ENCODE peak calls at places on chromosomes 1 and 21, in ten cellular contexts. One of them, this sample, is unnamed. For H3K9me3, the result is how much of the 10 kb centered on the place peaks cover.

GRCh38 chr1:235043234-235043633 is 85.4 kb downstream of the TOMM20 start:
- DNase-seq in HepG2: no peak
- DNase-seq in HCT116: no peak
- DNase-seq in breast epithelium: no peak
- DNase-seq in tibial artery: no peak
- DNase-seq in right lobe of liver: no peak
- DNase-seq in esophagus squamous epithelium: no peak
- DNase-seq in H1: no peak
- DNase-seq in heart right ventricle: no peak
- DNase-seq in Peyer's patch: no peak
- DNase-seq in this sample: no peak

GRCh38 chr1:50979964-50980363 is 9.9 kb downstream of the CDKN2C start:
- DNase-seq in right lobe of liver: no peak
- DNase-seq in esophagus squamous epithelium: no peak
- DNase-seq in HepG2: no peak
- DNase-seq in tibial artery: no peak
- DNase-seq in Peyer's patch: no peak
- DNase-seq in HCT116: no peak
- DNase-seq in breast epithelium: no peak
- DNase-seq in H1: no peak
- DNase-seq in heart right ventricle: no peak
- DNase-seq in this sample: no peak

GRCh38 chr1:228228601-228229074 is 20.8 kb downstream of the OBSCN start:
- DNase-seq in Peyer's patch: no peak
- DNase-seq in HCT116: no peak
- DNase-seq in heart right ventricle: no peak
- DNase-seq in tibial artery: no peak
- DNase-seq in esophagus squamous epithelium: no peak
- DNase-seq in right lobe of liver: no peak
- DNase-seq in breast epithelium: no peak
- DNase-seq in H1: no peak
- DNase-seq in HepG2: peak
- DNase-seq in this sample: no peak

GRCh38 chr21:38507374-38507942 is 9.2 kb upstream of the ERG start:
- DNase-seq in HepG2: no peak
- DNase-seq in HCT116: no peak
- DNase-seq in tibial artery: no peak
- DNase-seq in Peyer's patch: no peak
- DNase-seq in H1: no peak
- DNase-seq in breast epithelium: no peak
- DNase-seq in heart right ventricle: no peak
- DNase-seq in esophagus squamous epithelium: no peak
- DNase-seq in right lobe of liver: no peak
- DNase-seq in this sample: no peak

GRCh38 chr1:93735722-93736121 is 54.1 kb upstream of the BCAR3 start:
- DNase-seq in heart right ventricle: no peak
- DNase-seq in breast epithelium: no peak
- DNase-seq in esophagus squamous epithelium: no peak
- DNase-seq in H1: no peak
- DNase-seq in tibial artery: no peak
- DNase-seq in right lobe of liver: no peak
- DNase-seq in HCT116: no peak
- DNase-seq in Peyer's patch: no peak
- DNase-seq in HepG2: no peak
- DNase-seq in this sample: no peak

GRCh38 chr1:164704954-164705353 is 146.0 kb downstream of the PBX1 start:
- DNase-seq in Peyer's patch: no peak
- DNase-seq in HCT116: no peak
- DNase-seq in tibial artery: no peak
- DNase-seq in breast epithelium: no peak
- DNase-seq in HepG2: no peak
- DNase-seq in esophagus squamous epithelium: no peak
- DNase-seq in right lobe of liver: no peak
- DNase-seq in H1: no peak
- DNase-seq in heart right ventricle: no peak
- DNase-seq in this sample: no peak

GRCh38 chr1:161021168-161021958 is 411 bp upstream of the F11R start:
- DNase-seq in Peyer's patch: peak
- DNase-seq in tibial artery: peak
- DNase-seq in right lobe of liver: peak
- DNase-seq in esophagus squamous epithelium: peak
- DNase-seq in breast epithelium: peak
- DNase-seq in HCT116: peak
- DNase-seq in heart right ventricle: peak
- DNase-seq in HepG2: peak
- DNase-seq in H1: peak
- DNase-seq in this sample: peak

GRCh38 chr1:110548381-110548780 is 29.4 kb upstream of the KCNA10 start:
- DNase-seq in right lobe of liver: no peak
- DNase-seq in esophagus squamous epithelium: no peak
- DNase-seq in H1: no peak
- DNase-seq in HepG2: peak
- DNase-seq in tibial artery: no peak
- DNase-seq in breast epithelium: no peak
- DNase-seq in Peyer's patch: no peak
- DNase-seq in HCT116: peak
- DNase-seq in heart right ventricle: no peak
- DNase-seq in this sample: no peak

GRCh38 chr21:43273708-43274021 is 104.9 kb downstream of the CRYAA start:
- DNase-seq in HepG2: no peak
- DNase-seq in right lobe of liver: no peak
- DNase-seq in Peyer's patch: no peak
- DNase-seq in breast epithelium: no peak
- DNase-seq in HCT116: no peak
- DNase-seq in heart right ventricle: no peak
- DNase-seq in esophagus squamous epithelium: no peak
- DNase-seq in H1: no peak
- DNase-seq in tibial artery: no peak
- DNase-seq in this sample: no peak

GRCh38 chr1:6785721-6786505 is 659 bp downstream of the CAMTA1 start:
- DNase-seq in H1: peak
- DNase-seq in HCT116: no peak
- DNase-seq in HepG2: no peak
- DNase-seq in esophagus squamous epithelium: no peak
- DNase-seq in right lobe of liver: peak
- DNase-seq in heart right ventricle: peak
- DNase-seq in tibial artery: peak
- DNase-seq in Peyer's patch: peak
- DNase-seq in breast epithelium: peak
- DNase-seq in this sample: peak

GRCh38 chr1:33147997-33148314 is 33.9 kb downstream of the TRIM62 start:
- DNase-seq in tibial artery: no peak
- DNase-seq in right lobe of liver: no peak
- DNase-seq in HCT116: peak
- DNase-seq in esophagus squamous epithelium: no peak
- DNase-seq in Peyer's patch: no peak
- DNase-seq in HepG2: peak
- DNase-seq in H1: no peak
- DNase-seq in breast epithelium: no peak
- DNase-seq in heart right ventricle: no peak
- DNase-seq in this sample: no peak

GRCh38 chr1:175237389-175237788 is 44.8 kb upstream of the KIAA0040 start:
- DNase-seq in HepG2: no peak
- DNase-seq in right lobe of liver: no peak
- DNase-seq in Peyer's patch: no peak
- DNase-seq in heart right ventricle: no peak
- DNase-seq in HCT116: no peak
- DNase-seq in tibial artery: no peak
- DNase-seq in H1: no peak
- DNase-seq in esophagus squamous epithelium: no peak
- DNase-seq in breast epithelium: no peak
- DNase-seq in this sample: no peak

GRCh38 chr1:918843-919242 is 4.9 kb upstream of the SAMD11 start:
- DNase-seq in HCT116: no peak
- DNase-seq in esophagus squamous epithelium: no peak
- DNase-seq in H1: no peak
- DNase-seq in heart right ventricle: no peak
- DNase-seq in Peyer's patch: no peak
- DNase-seq in breast epithelium: no peak
- DNase-seq in HepG2: no peak
- DNase-seq in tibial artery: no peak
- DNase-seq in right lobe of liver: no peak
- DNase-seq in this sample: no peak

GRCh38 chr1:918353-918752 is 5.4 kb upstream of the SAMD11 start:
- DNase-seq in HCT116: no peak
- DNase-seq in esophagus squamous epithelium: no peak
- DNase-seq in tibial artery: no peak
- DNase-seq in breast epithelium: no peak
- DNase-seq in right lobe of liver: no peak
- DNase-seq in Peyer's patch: no peak
- DNase-seq in heart right ventricle: no peak
- DNase-seq in H1: no peak
- DNase-seq in HepG2: no peak
- DNase-seq in this sample: no peak

GRCh38 chr1:920506-920905 is 3.2 kb upstream of the SAMD11 start:
- DNase-seq in esophagus squamous epithelium: no peak
- DNase-seq in heart right ventricle: no peak
- DNase-seq in Peyer's patch: no peak
- DNase-seq in breast epithelium: no peak
- DNase-seq in H1: no peak
- DNase-seq in HepG2: no peak
- DNase-seq in tibial artery: no peak
- DNase-seq in right lobe of liver: no peak
- DNase-seq in HCT116: no peak
- DNase-seq in this sample: no peak

GRCh38 chr1:920008-920407 is 3.7 kb upstream of the SAMD11 start:
- DNase-seq in esophagus squamous epithelium: no peak
- DNase-seq in breast epithelium: no peak
- DNase-seq in HepG2: no peak
- DNase-seq in tibial artery: no peak
- DNase-seq in Peyer's patch: no peak
- DNase-seq in right lobe of liver: no peak
- DNase-seq in heart right ventricle: no peak
- DNase-seq in H1: no peak
- DNase-seq in HCT116: no peak
- DNase-seq in this sample: no peak

DNA sequence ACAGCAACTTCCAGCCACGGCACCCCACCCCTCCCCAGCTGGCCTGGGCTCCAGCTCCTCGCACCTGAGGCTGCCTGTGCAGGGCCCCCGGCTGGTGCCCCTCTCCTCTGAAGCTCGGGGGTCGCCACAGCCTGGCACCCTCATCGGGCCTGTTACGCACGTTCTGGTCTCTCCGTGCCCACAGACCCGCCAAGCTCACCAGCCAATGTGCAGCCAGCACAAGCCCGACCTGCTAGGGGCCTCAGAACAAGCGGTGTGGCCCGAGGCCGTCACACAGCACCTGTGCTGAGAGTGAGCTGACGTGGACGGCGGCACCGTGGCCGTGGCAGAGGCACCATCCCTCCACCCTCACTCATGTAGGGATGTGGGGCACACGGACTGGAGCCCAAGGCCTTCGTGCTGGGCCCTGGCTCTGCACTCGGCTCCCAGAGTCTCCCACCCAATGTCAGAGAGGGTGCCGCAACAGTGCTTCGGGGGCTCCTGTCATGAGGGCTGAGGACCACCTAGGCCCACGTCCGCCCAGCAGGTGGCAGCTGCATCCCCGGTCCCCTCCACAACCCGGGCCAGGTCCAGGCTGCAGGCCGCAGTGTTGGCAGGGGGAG is 4.4 kb upstream of the SAMD11 start:
- DNase-seq in Peyer's patch: no peak
- DNase-seq in tibial artery: no peak
- DNase-seq in right lobe of liver: no peak
- DNase-seq in breast epithelium: no peak
- DNase-seq in HepG2: no peak
- DNase-seq in heart right ventricle: no peak
- DNase-seq in H1: no peak
- DNase-seq in esophagus squamous epithelium: no peak
- DNase-seq in HCT116: no peak
- DNase-seq in this sample: no peak
- TF ChIP-seq CTCF in Peyer's patch: no peak
- TF ChIP-seq CTCF in tibial artery: no peak
- TF ChIP-seq CTCF in right lobe of liver: no peak
- TF ChIP-seq CTCF in breast epithelium: no peak
- TF ChIP-seq CTCF in HepG2: peak
- TF ChIP-seq CTCF in heart right ventricle: no peak
- TF ChIP-seq CTCF in H1: no peak
- TF ChIP-seq CTCF in esophagus squamous epithelium: no peak
- TF ChIP-seq CTCF in HCT116: no peak
- TF ChIP-seq CTCF in this sample: no peak

DNA sequence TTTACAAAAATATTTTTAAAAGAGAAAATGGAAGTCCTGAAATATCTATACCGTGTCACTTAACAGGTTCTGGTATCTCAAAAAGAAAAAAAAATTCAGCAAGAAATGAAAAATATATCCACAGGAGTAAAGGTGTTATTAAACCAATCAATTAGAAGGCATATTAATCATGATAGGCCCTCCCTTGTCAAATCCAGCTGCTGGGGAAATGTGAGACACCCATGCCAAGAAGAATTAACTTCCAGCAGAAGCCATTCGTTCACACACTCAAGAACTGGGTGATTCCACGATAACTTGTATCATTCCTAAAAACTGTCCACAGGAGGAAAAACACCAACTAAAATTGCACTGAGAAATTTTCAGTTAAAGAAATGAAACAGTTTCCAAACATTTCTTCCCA is 57.6 kb downstream of the APP start:
- DNase-seq in right lobe of liver: no peak
- DNase-seq in tibial artery: no peak
- DNase-seq in breast epithelium: no peak
- DNase-seq in HCT116: no peak
- DNase-seq in HepG2: no peak
- DNase-seq in esophagus squamous epithelium: no peak
- DNase-seq in Peyer's patch: no peak
- DNase-seq in H1: no peak
- DNase-seq in heart right ventricle: no peak
- DNase-seq in this sample: no peak
- H3K27ac ChIP-seq in right lobe of liver: no peak
- H3K27ac ChIP-seq in tibial artery: no peak
- H3K27ac ChIP-seq in breast epithelium: no peak
- H3K27ac ChIP-seq in HCT116: no peak
- H3K27ac ChIP-seq in HepG2: no peak
- H3K27ac ChIP-seq in esophagus squamous epithelium: no peak
- H3K27ac ChIP-seq in Peyer's patch: no peak
- H3K27ac ChIP-seq in H1: no peak
- H3K27ac ChIP-seq in heart right ventricle: no peak
- H3K27ac ChIP-seq in this sample: no peak

DNA sequence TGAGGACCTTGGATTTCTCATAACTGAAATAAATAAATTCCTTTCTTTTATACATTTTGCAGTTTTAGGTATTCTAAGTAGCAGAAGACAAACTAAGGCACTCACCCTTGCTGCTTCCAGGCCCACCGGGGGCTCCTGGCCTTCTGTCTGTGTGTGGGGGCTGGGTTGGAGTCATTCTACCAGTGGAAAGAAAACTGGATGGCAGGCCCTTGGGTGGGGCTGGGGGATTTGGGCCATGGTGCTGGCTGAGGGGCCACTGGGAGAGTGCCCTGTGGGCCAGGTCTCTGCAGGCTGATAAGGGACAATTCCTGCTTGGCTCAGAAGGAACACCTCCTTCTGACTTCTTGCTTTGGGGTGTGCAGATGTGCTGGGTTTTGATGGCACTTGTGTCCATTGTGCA is 54.0 kb upstream of the CSF3R start:
- DNase-seq in Peyer's patch: peak
- DNase-seq in HCT116: no peak
- DNase-seq in tibial artery: no peak
- DNase-seq in HepG2: no peak
- DNase-seq in esophagus squamous epithelium: no peak
- DNase-seq in H1: no peak
- DNase-seq in breast epithelium: no peak
- DNase-seq in heart right ventricle: no peak
- DNase-seq in right lobe of liver: no peak
- DNase-seq in this sample: no peak
- H3K9me3 ChIP-seq in Peyer's patch: under half
- H3K9me3 ChIP-seq in HCT116: under half
- H3K9me3 ChIP-seq in tibial artery: under half
- H3K9me3 ChIP-seq in HepG2: under half
- H3K9me3 ChIP-seq in esophagus squamous epithelium: under half
- H3K9me3 ChIP-seq in H1: under half
- H3K9me3 ChIP-seq in breast epithelium: under half
- H3K9me3 ChIP-seq in heart right ventricle: under half
- H3K9me3 ChIP-seq in right lobe of liver: under half
- H3K9me3 ChIP-seq in this sample: under half

GRCh38 chr1:9719978-9720722 is 68.6 kb downstream of the PIK3CD start:
- DNase-seq in H1: no peak
- DNase-seq in HepG2: no peak
- DNase-seq in heart right ventricle: no peak
- DNase-seq in right lobe of liver: no peak
- DNase-seq in esophagus squamous epithelium: no peak
- DNase-seq in Peyer's patch: no peak
- DNase-seq in breast epithelium: no peak
- DNase-seq in tibial artery: no peak
- DNase-seq in HCT116: no peak
- DNase-seq in this sample: no peak
- TF ChIP-seq CTCF in H1: no peak
- TF ChIP-seq CTCF in HepG2: no peak
- TF ChIP-seq CTCF in heart right ventricle: no peak
- TF ChIP-seq CTCF in right lobe of liver: no peak
- TF ChIP-seq CTCF in esophagus squamous epithelium: no peak
- TF ChIP-seq CTCF in Peyer's patch: no peak
- TF ChIP-seq CTCF in breast epithelium: no peak
- TF ChIP-seq CTCF in tibial artery: no peak
- TF ChIP-seq CTCF in HCT116: no peak
- TF ChIP-seq CTCF in this sample: no peak